ENCODE peak calls at places on chromosomes 2 and 18, in four cellular contexts. W is SK-N-SH, I is neural progenitor cell, E is osteoblast. T is an unnamed sample. For H3K4me1, the result is how much of the 10 kb centered on the place peaks cover.

GRCh38 chr2:26758790-26759321 is 5.2 kb upstream of the SLC35F6 start:
- DNase-seq in W (no peak), I (no peak), E (peak), T (no peak)

GRCh38 chr2:43472527-43473194 is 123.2 kb downstream of the THADA start:
- DNase-seq in W (no peak), I (no peak), E (no peak), T (peak)

GRCh38 chr2:233174131-233174530 is 77.3 kb upstream of the ATG16L1 start:
- DNase-seq in W (no peak), I (no peak), E (no peak), T (no peak)

GRCh38 chr18:3162181-3162580 is 57.6 kb downstream of the MYOM1 start:
- DNase-seq in W (no peak), I (no peak), E (no peak), T (peak)

GRCh38 chr18:11925800-11926481 is 17.8 kb upstream of the MPPE1 start:
- DNase-seq in W (no peak), I (no peak), E (no peak), T (no peak)

GRCh38 chr2:47601518-47602015 is 181.4 kb upstream of the MSH6 start:
- DNase-seq in W (no peak), I (peak), E (no peak), T (no peak)

GRCh38 chr2:31235504-31235902 is 1.6 kb downstream of the EHD3 start:
- DNase-seq in W (no peak), I (no peak), E (peak), T (peak)

GRCh38 chr2:142874293-142874814 is 3.1 kb upstream of the KYNU start:
- DNase-seq in W (no peak), I (no peak), E (no peak), T (peak)

GRCh38 chr2:8076453-8077284 is 605.2 kb upstream of the ID2 start:
- DNase-seq in W (no peak), I (no peak), E (no peak), T (no peak)

GRCh38 chr2:240635998-240636547 is 10.8 kb downstream of the GPR35 start:
- DNase-seq in W (no peak), I (no peak), E (peak), T (no peak)

GRCh38 chr2:126910637-126911036 is 11.9 kb downstream of the TEX51 start:
- DNase-seq in W (no peak), I (no peak), E (no peak), T (no peak)
- H3K4me2 ChIP-seq in W (no peak), I (no peak), E (no peak), T (no peak)

GRCh38 chr2:238434846-238435751 is 8.4 kb downstream of the ASB1 start:
- DNase-seq in W (no peak), I (no peak), E (peak), T (peak)
- H3K4me1 ChIP-seq in W (under half), I (under half), E (half or more), T (under half)

DNA sequence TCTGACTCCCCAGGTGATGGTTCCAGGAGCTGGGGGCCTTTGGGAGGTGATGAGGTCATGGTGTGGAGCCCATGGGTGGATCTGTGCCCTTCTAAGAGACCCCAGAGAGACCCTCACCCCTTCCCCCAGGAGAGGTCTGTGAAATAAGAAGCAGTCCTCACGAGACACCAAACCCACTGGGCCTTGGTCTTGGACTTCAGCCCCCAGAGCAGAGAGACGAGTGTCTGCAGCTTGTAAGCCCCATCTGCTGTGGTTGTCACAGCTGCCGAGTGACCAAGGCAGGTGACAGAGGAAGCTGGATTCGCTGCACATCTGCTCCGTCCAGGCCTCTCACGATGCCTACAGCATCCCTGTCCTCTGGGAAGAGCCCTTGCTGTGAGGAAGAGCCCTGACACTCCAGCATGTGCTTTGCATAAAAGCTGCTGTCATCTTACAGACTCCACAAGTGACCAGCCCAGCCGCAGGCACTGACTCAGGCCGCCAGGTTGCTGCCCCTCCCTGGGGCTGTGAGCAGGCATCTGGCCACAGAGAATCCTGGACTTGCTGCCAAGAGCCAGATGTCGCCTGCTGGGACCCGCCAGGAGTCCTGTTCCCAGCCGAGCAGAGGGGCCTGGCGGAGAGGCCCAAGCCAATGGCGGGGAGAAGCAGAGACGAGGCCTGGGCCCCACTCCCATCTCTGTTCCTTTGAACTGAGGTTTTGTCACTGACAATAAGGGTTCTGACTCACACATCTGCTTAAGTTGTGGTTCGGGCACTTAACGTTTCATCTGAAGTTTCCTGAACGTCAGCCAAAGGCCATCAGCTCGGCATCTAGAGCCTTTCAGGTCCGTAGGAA is 150.7 kb downstream of the PXDN start:
- DNase-seq in W (peak), I (peak), E (peak), T (peak)
- H3K4me2 ChIP-seq in W (peak), I (no peak), E (peak), T (peak)

DNA sequence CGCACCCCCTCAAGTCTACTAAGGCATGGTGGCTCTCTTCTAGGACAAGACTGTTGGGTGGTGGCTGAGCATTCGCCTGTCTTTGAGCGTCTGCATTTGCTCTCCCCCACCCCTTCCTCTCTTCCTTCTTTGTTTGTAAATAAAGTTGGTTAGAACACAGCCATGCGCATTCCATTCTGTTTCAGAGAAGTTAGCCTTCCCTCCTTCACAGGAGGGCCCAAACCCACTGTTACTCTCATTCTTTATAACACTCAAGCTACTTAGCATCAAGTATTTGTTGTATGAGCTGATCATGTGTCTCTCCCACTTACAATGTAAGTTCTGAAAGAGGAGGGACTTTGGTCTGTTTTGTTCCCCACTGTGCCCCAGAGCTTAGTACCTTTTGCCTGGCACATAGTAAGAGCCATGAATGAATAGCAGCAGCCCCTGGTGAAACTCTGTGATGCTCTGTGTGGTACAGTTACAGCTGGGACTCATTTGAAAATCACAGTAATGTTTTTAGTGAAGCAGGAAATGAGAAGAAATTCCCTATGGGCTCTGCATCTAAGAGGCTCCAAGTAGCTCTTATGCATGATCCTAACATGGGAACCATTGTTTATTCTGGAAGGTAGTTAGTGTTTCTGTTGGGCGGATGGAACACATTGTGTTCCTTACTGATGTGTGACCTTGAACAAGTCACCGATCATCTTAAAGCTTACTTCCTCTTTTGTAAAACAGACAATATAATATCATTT is 7.7 kb downstream of the MGAT5 start:
- DNase-seq in W (no peak), I (peak), E (no peak), T (no peak)
- H3K4me1 ChIP-seq in W (under half), I (under half), E (under half), T (under half)

DNA sequence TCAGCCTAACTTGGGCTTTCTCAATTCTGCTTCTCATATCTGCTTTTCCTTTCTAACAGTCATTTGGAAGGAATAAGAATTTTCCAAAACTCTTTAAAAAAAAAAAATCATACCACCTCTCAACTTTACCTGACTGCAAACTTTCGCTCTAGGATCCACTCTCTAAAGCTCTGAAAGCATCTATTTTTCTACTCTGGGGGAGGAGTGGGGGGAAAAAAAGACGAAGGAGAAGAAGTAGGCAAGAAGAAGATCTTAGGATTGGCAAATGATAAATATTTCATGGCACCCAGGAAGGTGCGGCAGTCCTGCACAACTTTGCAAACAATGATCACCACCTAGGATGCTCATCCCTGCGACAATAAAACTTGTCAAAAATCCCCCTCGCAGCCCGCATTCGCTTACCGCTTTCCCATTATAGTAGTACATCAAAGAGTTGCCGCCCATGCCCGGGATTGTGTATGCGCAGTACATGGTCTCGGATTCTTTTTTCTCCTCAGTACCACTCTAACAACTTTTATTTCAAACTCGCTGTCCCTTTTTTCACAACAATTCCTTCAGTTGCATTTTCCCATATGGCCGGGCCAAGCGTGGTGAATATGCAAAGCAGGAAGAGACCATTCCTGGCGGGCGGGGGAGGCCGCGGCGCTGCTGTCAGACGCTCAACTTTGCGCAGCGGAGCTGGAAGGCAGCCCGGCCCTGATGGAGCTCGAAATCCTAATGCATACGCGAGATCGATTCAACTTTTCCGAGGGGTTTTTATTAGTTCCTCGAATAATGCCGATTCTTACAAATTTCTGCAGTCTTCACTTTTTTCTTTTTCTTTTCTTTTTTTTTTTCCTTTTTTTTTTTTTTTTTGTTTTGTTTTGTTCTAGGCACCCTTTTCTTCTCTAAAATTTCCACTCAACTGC is 266.5 kb downstream of the TCF4 start:
- DNase-seq in W (peak), I (peak), E (peak), T (peak)
- H3K4me2 ChIP-seq in W (peak), I (peak), E (peak), T (peak)

DNA sequence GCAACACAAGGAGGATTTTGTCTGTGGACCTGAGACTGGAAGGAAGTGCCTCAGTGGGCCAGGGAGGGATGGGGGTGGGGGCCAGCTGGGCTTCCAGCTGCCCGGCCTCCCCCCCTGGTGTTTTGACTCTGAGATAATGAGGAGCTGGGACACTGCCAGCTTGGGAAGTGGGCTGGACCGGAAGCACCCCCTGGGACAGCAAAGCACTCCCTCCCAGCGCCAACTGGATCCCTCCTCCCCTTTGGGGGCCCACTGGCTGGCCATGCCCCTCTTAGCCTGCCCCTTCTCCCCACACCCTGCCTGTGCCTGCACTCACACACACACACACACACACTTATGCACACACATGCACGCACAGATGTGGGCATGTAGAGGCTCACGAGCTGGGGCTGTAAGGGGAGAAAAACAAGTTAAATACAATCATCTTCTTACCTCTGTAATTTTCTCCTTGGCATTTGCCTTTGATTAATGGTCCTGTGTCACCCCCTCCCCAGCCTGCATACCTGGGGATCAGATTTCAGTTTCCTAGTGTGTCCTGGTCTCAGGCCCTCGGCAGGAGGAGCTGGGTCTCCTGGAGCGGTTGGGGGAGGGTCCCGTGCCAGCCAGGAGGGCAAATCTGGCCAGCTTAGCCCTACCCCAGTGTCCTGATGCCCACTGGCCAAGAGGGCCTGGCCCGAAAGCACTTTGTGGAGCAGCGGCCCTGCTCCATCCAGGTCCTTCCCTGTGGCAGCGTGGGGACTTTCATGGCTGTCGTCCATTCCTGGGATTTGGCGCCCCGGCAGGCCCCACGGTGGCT is 3.6 kb downstream of the ITM2C start:
- DNase-seq in W (peak), I (peak), E (peak), T (no peak)
- H3K4me1 ChIP-seq in W (half or more), I (half or more), E (under half), T (under half)

GRCh38 chr2:36329251-36329650 is 26.3 kb upstream of the CRIM1 start:
- DNase-seq in W (no peak), I (no peak), E (no peak), T (no peak)
- H3K4me2 ChIP-seq in W (no peak), I (no peak), E (no peak), T (no peak)

GRCh38 chr2:200477667-200478121 is 32.2 kb downstream of the KCTD18 start:
- DNase-seq in W (no peak), I (no peak), E (no peak), T (no peak)

GRCh38 chr2:200471928-200472645 is 37.8 kb downstream of the KCTD18 start:
- DNase-seq in W (no peak), I (no peak), E (no peak), T (no peak)

GRCh38 chr2:200476836-200477235 is 33.0 kb downstream of the KCTD18 start:
- DNase-seq in W (no peak), I (no peak), E (no peak), T (no peak)

GRCh38 chr2:200472853-200473464 is 36.9 kb downstream of the KCTD18 start:
- DNase-seq in W (no peak), I (no peak), E (no peak), T (no peak)

GRCh38 chr2:200475795-200476194 is 34.1 kb downstream of the KCTD18 start:
- DNase-seq in W (no peak), I (no peak), E (no peak), T (no peak)
- H3K4me1 ChIP-seq in W (under half), I (under half), E (under half), T (under half)

T was measured in mammary epithelial cell.